ENCODE peak calls at places on chromosome 1, in ten cellular contexts. B, T, O, D, N, F, X, W, U and C are unnamed samples.

GRCh38 chr1:196115641-196116040 is 492.6 kb downstream of the KCNT2 start:
- DNase-seq in B (peak), T (peak), O (peak), D (no peak), N (no peak), F (no peak), X (peak), W (no peak), U (no peak), C (no peak)

GRCh38 chr1:201916649-201917249 is 28.1 kb downstream of the SHISA4 start:
- DNase-seq in B (peak), T (peak), O (peak), D (peak), N (peak), F (no peak), X (peak), W (no peak), U (no peak), C (peak)

GRCh38 chr1:4699724-4700301 is 45.4 kb downstream of the AJAP1 start:
- DNase-seq in B (no peak), T (peak), O (no peak), D (no peak), N (no peak), F (peak), X (no peak), W (no peak), U (no peak), C (no peak)

GRCh38 chr1:39575191-39576015 is 1.2 kb downstream of the PABPC4 start:
- DNase-seq in B (peak), T (peak), O (peak), D (peak), N (peak), F (peak), X (peak), W (peak), U (no peak), C (peak)

GRCh38 chr1:217977943-217978342 is 307.1 kb upstream of the RRP15 start:
- DNase-seq in B (no peak), T (no peak), O (no peak), D (no peak), N (no peak), F (no peak), X (no peak), W (no peak), U (no peak), C (no peak)

GRCh38 chr1:54970901-54971300 is 9.5 kb upstream of the TMEM61 start:
- DNase-seq in B (no peak), T (no peak), O (no peak), D (no peak), N (no peak), F (no peak), X (no peak), W (no peak), U (no peak), C (no peak)

GRCh38 chr1:185152187-185152767 is 4.5 kb downstream of the TRMT1L start:
- DNase-seq in B (no peak), T (peak), O (peak), D (no peak), N (no peak), F (no peak), X (no peak), W (no peak), U (no peak), C (no peak)

GRCh38 chr1:166884040-166884642 is 8.1 kb upstream of the TADA1 start:
- DNase-seq in B (peak), T (peak), O (no peak), D (peak), N (no peak), F (no peak), X (peak), W (peak), U (no peak), C (peak)

GRCh38 chr1:222457513-222457912 is 90.4 kb downstream of the HHIPL2 start:
- DNase-seq in B (no peak), T (no peak), O (no peak), D (no peak), N (no peak), F (no peak), X (no peak), W (no peak), U (no peak), C (no peak)

GRCh38 chr1:205680073-205680851 is at the start of gene SLC45A3:
- DNase-seq in B (no peak), T (peak), O (no peak), D (peak), N (no peak), F (peak), X (no peak), W (peak), U (no peak), C (no peak)

GRCh38 chr1:5513891-5514515 is 478.2 kb downstream of the NPHP4 start:
- DNase-seq in B (no peak), T (no peak), O (no peak), D (no peak), N (no peak), F (no peak), X (no peak), W (no peak), U (no peak), C (no peak)

GRCh38 chr1:102262994-102263393 is 266.3 kb upstream of the OLFM3 start:
- DNase-seq in B (no peak), T (no peak), O (no peak), D (no peak), N (no peak), F (no peak), X (no peak), W (no peak), U (no peak), C (no peak)

GRCh38 chr1:222404710-222405109 is 143.2 kb downstream of the HHIPL2 start:
- DNase-seq in B (no peak), T (no peak), O (no peak), D (no peak), N (no peak), F (no peak), X (no peak), W (no peak), U (no peak), C (no peak)

GRCh38 chr1:80365634-80366033 is 1359.1 kb upstream of the ADGRL4 start:
- DNase-seq in B (no peak), T (no peak), O (no peak), D (no peak), N (no peak), F (no peak), X (no peak), W (no peak), U (no peak), C (no peak)

GRCh38 chr1:21893046-21893805 is 43.9 kb downstream of the HSPG2 start:
- DNase-seq in B (no peak), T (no peak), O (no peak), D (no peak), N (no peak), F (no peak), X (no peak), W (no peak), U (no peak), C (no peak)

GRCh38 chr1:175471039-175471800 is 272.2 kb downstream of the TNR start:
- DNase-seq in B (no peak), T (peak), O (peak), D (no peak), N (no peak), F (no peak), X (peak), W (no peak), U (no peak), C (no peak)

GRCh38 chr1:202658766-202659165 is 51.5 kb downstream of the SYT2 start:
- DNase-seq in B (no peak), T (no peak), O (no peak), D (no peak), N (no peak), F (no peak), X (no peak), W (no peak), U (no peak), C (no peak)

GRCh38 chr1:42753070-42753469 is 13.0 kb upstream of the CLDN19 start:
- DNase-seq in B (peak), T (peak), O (peak), D (no peak), N (no peak), F (no peak), X (peak), W (no peak), U (no peak), C (no peak)

GRCh38 chr1:227396539-227397355 is 78.5 kb upstream of the CDC42BPA start:
- DNase-seq in B (no peak), T (no peak), O (no peak), D (no peak), N (peak), F (no peak), X (no peak), W (no peak), U (peak), C (no peak)

GRCh38 chr1:53249706-53250105 is 11.4 kb upstream of the MAGOH start:
- DNase-seq in B (no peak), T (no peak), O (no peak), D (no peak), N (no peak), F (no peak), X (peak), W (no peak), U (no peak), C (no peak)

GRCh38 chr1:2314803-2315710 is 76.3 kb downstream of the MORN1 start:
- DNase-seq in B (peak), T (peak), O (peak), D (peak), N (peak), F (peak), X (peak), W (peak), U (no peak), C (peak)

GRCh38 chr1:222926566-222926965 is 111.7 kb downstream of the DISP1 start:
- DNase-seq in B (peak), T (peak), O (peak), D (no peak), N (no peak), F (no peak), X (peak), W (no peak), U (no peak), C (no peak)

GRCh38 chr1:101221945-101222429 is 14.8 kb upstream of the S1PR1 start:
- DNase-seq in B (no peak), T (no peak), O (no peak), D (no peak), N (no peak), F (peak), X (no peak), W (no peak), U (no peak), C (no peak)

GRCh38 chr1:153260980-153261792 is 1.7 kb downstream of the LORICRIN start:
- DNase-seq in B (no peak), T (peak), O (no peak), D (peak), N (no peak), F (no peak), X (peak), W (peak), U (no peak), C (no peak)

GRCh38 chr1:200224315-200224714 is 185.5 kb downstream of the ZNF281 start:
- DNase-seq in B (peak), T (peak), O (no peak), D (no peak), N (no peak), F (no peak), X (peak), W (no peak), U (no peak), C (no peak)

GRCh38 chr1:64062941-64063581 is 140.4 kb upstream of the UBE2U start:
- DNase-seq in B (peak), T (peak), O (peak), D (no peak), N (no peak), F (no peak), X (peak), W (no peak), U (no peak), C (no peak)

GRCh38 chr1:45297604-45298356 is 28.9 kb upstream of the HPDL start:
- DNase-seq in B (no peak), T (no peak), O (no peak), D (no peak), N (peak), F (no peak), X (no peak), W (no peak), U (no peak), C (no peak)
- H2AFZ ChIP-seq in B (no peak), T (no peak), O (no peak), D (no peak), N (no peak), F (no peak), X (no peak), W (peak), U (no peak), C (no peak)

GRCh38 chr1:82919828-82920227 is 1079.1 kb downstream of the TTLL7 start:
- DNase-seq in B (no peak), T (no peak), O (peak), D (no peak), N (no peak), F (no peak), X (peak), W (no peak), U (no peak), C (peak)
- H3K4me2 ChIP-seq in B (no peak), T (no peak), O (no peak), D (peak), N (no peak), F (no peak), X (no peak), W (no peak), U (no peak), C (peak)

GRCh38 chr1:16143566-16144324 is 12.1 kb downstream of the EPHA2 start:
- DNase-seq in B (no peak), T (no peak), O (no peak), D (no peak), N (peak), F (no peak), X (no peak), W (no peak), U (peak), C (no peak)
- H3K4me3 ChIP-seq in B (no peak), T (no peak), O (no peak), D (no peak), N (peak), F (no peak), X (no peak), W (no peak), U (peak), C (no peak)

GRCh38 chr1:156645058-156645457 is 3.1 kb downstream of the BCAN start:
- DNase-seq in B (no peak), T (no peak), O (no peak), D (no peak), N (no peak), F (no peak), X (no peak), W (no peak), U (no peak), C (no peak)

GRCh38 chr1:156643266-156644092 is 1.6 kb downstream of the BCAN start:
- DNase-seq in B (no peak), T (no peak), O (no peak), D (no peak), N (no peak), F (no peak), X (no peak), W (no peak), U (no peak), C (no peak)

GRCh38 chr1:156645666-156646065 is 3.7 kb downstream of the BCAN start:
- DNase-seq in B (no peak), T (no peak), O (no peak), D (no peak), N (no peak), F (no peak), X (no peak), W (no peak), U (no peak), C (no peak)

GRCh38 chr1:156644146-156644545 is 2.2 kb downstream of the BCAN start:
- DNase-seq in B (no peak), T (no peak), O (no peak), D (no peak), N (no peak), F (no peak), X (no peak), W (no peak), U (no peak), C (no peak)

GRCh38 chr1:156644640-156645039 is 2.7 kb downstream of the BCAN start:
- DNase-seq in B (no peak), T (no peak), O (no peak), D (no peak), N (no peak), F (no peak), X (no peak), W (no peak), U (no peak), C (no peak)
- H2AFZ ChIP-seq in B (no peak), T (no peak), O (no peak), D (no peak), N (no peak), F (no peak), X (no peak), W (no peak), U (no peak), C (no peak)